ENCODE peak calls at places on chromosome 15, in five cellular contexts. T is Caco-2, A is neural progenitor cell, W is WTC11, C is activated T-cell treated with anti-CD3 and anti-CD28 coated beads for 1 hour. F is an unnamed sample.

GRCh38 chr15:99143230-99143629 is 38.4 kb downstream of the SYNM start:
- DNase-seq in T (no peak), A (no peak), W (no peak), C (no peak), F (no peak)

GRCh38 chr15:68991723-68992122 is 22.8 kb upstream of the NOX5 start:
- DNase-seq in T (peak), A (no peak), W (no peak), C (no peak), F (no peak)

GRCh38 chr15:68583936-68584703 is 5.3 kb downstream of the CORO2B start:
- DNase-seq in T (no peak), A (no peak), W (no peak), C (no peak), F (no peak)

GRCh38 chr15:83904107-83904720 is 250.3 kb downstream of the ADAMTSL3 start:
- DNase-seq in T (no peak), A (no peak), W (no peak), C (no peak), F (no peak)

GRCh38 chr15:85620321-85621044 is 174.2 kb downstream of the KLHL25 start:
- DNase-seq in T (no peak), A (no peak), W (no peak), C (no peak), F (no peak)

GRCh38 chr15:68151277-68151676 is 53.9 kb downstream of the CALML4 start:
- DNase-seq in T (no peak), A (no peak), W (no peak), C (no peak), F (no peak)

GRCh38 chr15:100780208-100780800 is 99.3 kb upstream of the ALDH1A3 start:
- DNase-seq in T (no peak), A (no peak), W (peak), C (no peak), F (no peak)

GRCh38 chr15:70833897-70834765 is 19.8 kb downstream of the LARP6 start:
- DNase-seq in T (no peak), A (no peak), W (no peak), C (no peak), F (no peak)

GRCh38 chr15:74789171-74789627 is 7.3 kb downstream of the CSK start:
- DNase-seq in T (peak), A (no peak), W (no peak), C (no peak), F (no peak)

GRCh38 chr15:67840747-67841634 is 1.1 kb upstream of the RNU6-1 start:
- DNase-seq in T (no peak), A (peak), W (no peak), C (no peak), F (no peak)

GRCh38 chr15:71538181-71538580 is 272.2 kb upstream of the NR2E3 start:
- DNase-seq in T (no peak), A (no peak), W (no peak), C (no peak), F (no peak)

GRCh38 chr15:61946778-61947177 is 113.5 kb downstream of the VPS13C start:
- DNase-seq in T (no peak), A (no peak), W (no peak), C (no peak), F (no peak)

GRCh38 chr15:27983496-27983895 is 115.6 kb downstream of the OCA2 start:
- DNase-seq in T (no peak), A (no peak), W (no peak), C (no peak), F (no peak)

GRCh38 chr15:97099040-97099439 is 768.5 kb downstream of the NR2F2 start:
- DNase-seq in T (no peak), A (no peak), W (no peak), C (no peak), F (no peak)

GRCh38 chr15:96870510-96871039 is 540.1 kb downstream of the NR2F2 start:
- DNase-seq in T (no peak), A (no peak), W (peak), C (no peak), F (no peak)

GRCh38 chr15:42080585-42081462 is 13.5 kb downstream of the PLA2G4D start:
- DNase-seq in T (peak), A (peak), W (no peak), C (no peak), F (peak)

GRCh38 chr15:78761891-78762385 is 49.3 kb downstream of the ADAMTS7 start:
- DNase-seq in T (peak), A (no peak), W (peak), C (no peak), F (peak)

GRCh38 chr15:75713338-75713895 is 769 bp upstream of the CSPG4 start:
- DNase-seq in T (no peak), A (no peak), W (peak), C (no peak), F (no peak)

GRCh38 chr15:70635895-70636294 is 127.5 kb downstream of the UACA start:
- DNase-seq in T (no peak), A (no peak), W (no peak), C (no peak), F (no peak)

GRCh38 chr15:78739996-78740903 is 71.0 kb downstream of the ADAMTS7 start:
- DNase-seq in T (peak), A (peak), W (peak), C (peak), F (peak)

GRCh38 chr15:39609166-39609918 is 28.5 kb downstream of the THBS1 start:
- DNase-seq in T (no peak), A (no peak), W (no peak), C (no peak), F (no peak)

GRCh38 chr15:68833734-68834334 is 13.1 kb upstream of the ANP32A start:
- DNase-seq in T (no peak), A (no peak), W (no peak), C (no peak), F (no peak)

GRCh38 chr15:50751394-50751793 is 14.1 kb downstream of the SPPL2A start:
- DNase-seq in T (no peak), A (no peak), W (no peak), C (no peak), F (no peak)

GRCh38 chr15:35061171-35062163 is 23.6 kb downstream of the NANOGP8 start:
- DNase-seq in T (no peak), A (no peak), W (peak), C (no peak), F (no peak)

GRCh38 chr15:58839485-58839884 is 68.4 kb downstream of the MINDY2 start:
- DNase-seq in T (no peak), A (no peak), W (no peak), C (no peak), F (no peak)

GRCh38 chr15:22258402-22259150 is 178.2 kb downstream of the OR4M2 start:
- DNase-seq in T (no peak), A (no peak), W (no peak), C (no peak), F (no peak)

GRCh38 chr15:59244337-59244736 is 37.7 kb downstream of the LDHAL6B start:
- DNase-seq in T (no peak), A (no peak), W (no peak), C (no peak), F (no peak)

GRCh38 chr15:34182942-34183341 is 27.0 kb downstream of the KATNBL1 start:
- DNase-seq in T (peak), A (peak), W (peak), C (no peak), F (no peak)

GRCh38 chr15:36632196-36632595 is 52.8 kb downstream of the CDIN1 start:
- DNase-seq in T (no peak), A (no peak), W (no peak), C (no peak), F (no peak)

GRCh38 chr15:48644827-48645557 is 517 bp downstream of the FBN1 start:
- DNase-seq in T (no peak), A (peak), W (peak), C (no peak), F (peak)

F was measured in cardiac septum.